ENCODE peak calls at places on chromosome 12, in seven cellular contexts. One of them, this sample, is unnamed.

GRCh38 chr12:128819293-128820144 is 4.2 kb downstream of the SLC15A4 start:
- DNase-seq in fibroblast of lung: no peak
- DNase-seq in tibial artery: no peak
- DNase-seq in upper lobe of right lung: no peak
- DNase-seq in Caco-2: no peak
- DNase-seq in adrenal gland: no peak
- DNase-seq in cardiac muscle cell: no peak
- DNase-seq in this sample: no peak

GRCh38 chr12:113818833-113819232 is 147.3 kb downstream of the RBM19 start:
- DNase-seq in cardiac muscle cell: peak; percentile 46
- DNase-seq in Caco-2: peak; percentile 17
- DNase-seq in fibroblast of lung: no peak
- DNase-seq in adrenal gland: no peak
- DNase-seq in tibial artery: no peak
- DNase-seq in upper lobe of right lung: no peak
- DNase-seq in this sample: no peak

GRCh38 chr12:75568387-75568786 is 57.0 kb upstream of the KRR1 start:
- DNase-seq in fibroblast of lung: peak; percentile 92
- DNase-seq in adrenal gland: no peak
- DNase-seq in tibial artery: no peak
- DNase-seq in Caco-2: no peak
- DNase-seq in cardiac muscle cell: no peak
- DNase-seq in upper lobe of right lung: no peak
- DNase-seq in this sample: no peak

GRCh38 chr12:48972213-48973021 is 882 bp upstream of the WNT10B start:
- DNase-seq in tibial artery: no peak
- DNase-seq in adrenal gland: no peak
- DNase-seq in Caco-2: no peak
- DNase-seq in cardiac muscle cell: no peak
- DNase-seq in fibroblast of lung: peak; percentile 40
- DNase-seq in upper lobe of right lung: no peak
- DNase-seq in this sample: no peak

GRCh38 chr12:49296034-49296835 is 1.3 kb downstream of the PRPH start:
- DNase-seq in cardiac muscle cell: peak; percentile 57
- DNase-seq in upper lobe of right lung: peak; percentile 82
- DNase-seq in adrenal gland: no peak
- DNase-seq in tibial artery: peak; percentile 55
- DNase-seq in Caco-2: peak; percentile 88
- DNase-seq in fibroblast of lung: no peak
- DNase-seq in this sample: peak; percentile 45

GRCh38 chr12:38711055-38711454 is 194.3 kb downstream of the CPNE8 start:
- DNase-seq in upper lobe of right lung: no peak
- DNase-seq in tibial artery: no peak
- DNase-seq in cardiac muscle cell: no peak
- DNase-seq in adrenal gland: no peak
- DNase-seq in Caco-2: peak; percentile 70
- DNase-seq in fibroblast of lung: no peak
- DNase-seq in this sample: no peak

GRCh38 chr12:120914794-120915193 is 10.6 kb upstream of the SPPL3 start:
- DNase-seq in upper lobe of right lung: no peak
- DNase-seq in cardiac muscle cell: no peak
- DNase-seq in tibial artery: no peak
- DNase-seq in Caco-2: no peak
- DNase-seq in adrenal gland: no peak
- DNase-seq in fibroblast of lung: no peak
- DNase-seq in this sample: no peak

GRCh38 chr12:117552971-117553370 is 191.5 kb upstream of the NOS1 start:
- DNase-seq in cardiac muscle cell: no peak
- DNase-seq in adrenal gland: no peak
- DNase-seq in Caco-2: no peak
- DNase-seq in upper lobe of right lung: no peak
- DNase-seq in tibial artery: no peak
- DNase-seq in fibroblast of lung: no peak
- DNase-seq in this sample: no peak

GRCh38 chr12:11071414-11071813 is 9.3 kb upstream of the TAS2R46 start:
- DNase-seq in adrenal gland: no peak
- DNase-seq in Caco-2: no peak
- DNase-seq in fibroblast of lung: no peak
- DNase-seq in cardiac muscle cell: peak; percentile 5
- DNase-seq in upper lobe of right lung: no peak
- DNase-seq in tibial artery: no peak
- DNase-seq in this sample: no peak

GRCh38 chr12:14567311-14568195 is at the start of gene PLBD1:
- DNase-seq in upper lobe of right lung: peak; percentile 91
- DNase-seq in Caco-2: peak; percentile 78
- DNase-seq in cardiac muscle cell: peak; percentile 46
- DNase-seq in tibial artery: peak; percentile 76
- DNase-seq in adrenal gland: peak; percentile 43
- DNase-seq in fibroblast of lung: peak; percentile 50
- DNase-seq in this sample: peak; percentile 90

GRCh38 chr12:30696943-30697342 is 1.3 kb upstream of the IPO8 start:
- DNase-seq in cardiac muscle cell: no peak
- DNase-seq in fibroblast of lung: no peak
- DNase-seq in adrenal gland: no peak
- DNase-seq in tibial artery: no peak
- DNase-seq in upper lobe of right lung: no peak
- DNase-seq in Caco-2: no peak
- DNase-seq in this sample: no peak

GRCh38 chr12:55760663-55761062 is 17.7 kb downstream of the GDF11 start:
- DNase-seq in upper lobe of right lung: no peak
- DNase-seq in fibroblast of lung: no peak
- DNase-seq in adrenal gland: no peak
- DNase-seq in Caco-2: no peak
- DNase-seq in cardiac muscle cell: no peak
- DNase-seq in tibial artery: no peak
- DNase-seq in this sample: no peak

GRCh38 chr12:124543052-124543590 is 24.3 kb downstream of the NCOR2 start:
- DNase-seq in Caco-2: no peak
- DNase-seq in cardiac muscle cell: no peak
- DNase-seq in adrenal gland: no peak
- DNase-seq in fibroblast of lung: no peak
- DNase-seq in tibial artery: no peak
- DNase-seq in upper lobe of right lung: no peak
- DNase-seq in this sample: peak; percentile 70

GRCh38 chr12:68247785-68248184 is 5.6 kb downstream of the IL22 start:
- DNase-seq in tibial artery: no peak
- DNase-seq in cardiac muscle cell: no peak
- DNase-seq in upper lobe of right lung: no peak
- DNase-seq in Caco-2: no peak
- DNase-seq in fibroblast of lung: no peak
- DNase-seq in adrenal gland: no peak
- DNase-seq in this sample: no peak

GRCh38 chr12:97837401-97837800 is 374.8 kb downstream of the RMST start:
- DNase-seq in fibroblast of lung: peak; percentile 43
- DNase-seq in tibial artery: no peak
- DNase-seq in adrenal gland: no peak
- DNase-seq in upper lobe of right lung: no peak
- DNase-seq in Caco-2: peak; percentile 22
- DNase-seq in cardiac muscle cell: no peak
- DNase-seq in this sample: no peak

GRCh38 chr12:52074006-52074405 is 4.2 kb downstream of the ATG101 start:
- DNase-seq in upper lobe of right lung: no peak
- DNase-seq in adrenal gland: peak; percentile 38
- DNase-seq in fibroblast of lung: peak; percentile 28
- DNase-seq in cardiac muscle cell: no peak
- DNase-seq in Caco-2: no peak
- DNase-seq in tibial artery: no peak
- DNase-seq in this sample: peak; percentile 54

GRCh38 chr12:81083906-81084513 is 6.1 kb downstream of the ACSS3 start:
- DNase-seq in adrenal gland: no peak
- DNase-seq in Caco-2: no peak
- DNase-seq in upper lobe of right lung: no peak
- DNase-seq in tibial artery: no peak
- DNase-seq in cardiac muscle cell: no peak
- DNase-seq in fibroblast of lung: no peak
- DNase-seq in this sample: no peak

GRCh38 chr12:88958153-88958552 is 377.9 kb upstream of the KITLG start:
- DNase-seq in Caco-2: no peak
- DNase-seq in upper lobe of right lung: no peak
- DNase-seq in cardiac muscle cell: no peak
- DNase-seq in fibroblast of lung: no peak
- DNase-seq in adrenal gland: no peak
- DNase-seq in tibial artery: no peak
- DNase-seq in this sample: no peak

GRCh38 chr12:101209319-101210302 is at the start of gene SLC5A8:
- DNase-seq in tibial artery: no peak
- DNase-seq in upper lobe of right lung: peak; percentile 72
- DNase-seq in fibroblast of lung: no peak
- DNase-seq in cardiac muscle cell: peak; percentile 31
- DNase-seq in Caco-2: no peak
- DNase-seq in adrenal gland: no peak
- DNase-seq in this sample: peak; percentile 35

GRCh38 chr12:15538881-15539280 is 216.6 kb downstream of the PTPRO start:
- DNase-seq in adrenal gland: no peak
- DNase-seq in fibroblast of lung: no peak
- DNase-seq in upper lobe of right lung: no peak
- DNase-seq in cardiac muscle cell: no peak
- DNase-seq in tibial artery: no peak
- DNase-seq in Caco-2: no peak
- DNase-seq in this sample: no peak

GRCh38 chr12:64304571-64304970 is 82.5 kb upstream of the KICS2 start:
- DNase-seq in fibroblast of lung: no peak
- DNase-seq in tibial artery: no peak
- DNase-seq in adrenal gland: no peak
- DNase-seq in Caco-2: no peak
- DNase-seq in upper lobe of right lung: no peak
- DNase-seq in cardiac muscle cell: no peak
- DNase-seq in this sample: no peak

GRCh38 chr12:109421355-109422087 is 55.6 kb downstream of the KCTD10 start:
- DNase-seq in Caco-2: no peak
- DNase-seq in tibial artery: no peak
- DNase-seq in cardiac muscle cell: no peak
- DNase-seq in upper lobe of right lung: no peak
- DNase-seq in fibroblast of lung: no peak
- DNase-seq in adrenal gland: no peak
- DNase-seq in this sample: no peak

GRCh38 chr12:17928708-17929366 is 161.2 kb downstream of the RERGL start:
- DNase-seq in upper lobe of right lung: no peak
- DNase-seq in fibroblast of lung: peak; percentile 3
- DNase-seq in tibial artery: no peak
- DNase-seq in adrenal gland: no peak
- DNase-seq in cardiac muscle cell: no peak
- DNase-seq in Caco-2: peak; percentile 61
- DNase-seq in this sample: no peak

GRCh38 chr12:109952873-109953272 is 43.3 kb downstream of the GIT2 start:
- DNase-seq in adrenal gland: no peak
- DNase-seq in upper lobe of right lung: no peak
- DNase-seq in Caco-2: no peak
- DNase-seq in fibroblast of lung: no peak
- DNase-seq in tibial artery: no peak
- DNase-seq in cardiac muscle cell: no peak
- DNase-seq in this sample: no peak

GRCh38 chr12:92905811-92906554 is 23.1 kb downstream of the EEA1 start:
- DNase-seq in adrenal gland: no peak
- DNase-seq in upper lobe of right lung: no peak
- DNase-seq in tibial artery: no peak
- DNase-seq in Caco-2: no peak
- DNase-seq in cardiac muscle cell: no peak
- DNase-seq in fibroblast of lung: no peak
- DNase-seq in this sample: no peak

GRCh38 chr12:34288963-34289345 is 266.7 kb downstream of the ALG10 start:
- DNase-seq in upper lobe of right lung: no peak
- DNase-seq in tibial artery: no peak
- DNase-seq in fibroblast of lung: no peak
- DNase-seq in cardiac muscle cell: no peak
- DNase-seq in Caco-2: no peak
- DNase-seq in adrenal gland: peak; percentile 6
- DNase-seq in this sample: no peak

GRCh38 chr12:34291001-34291400 is 268.7 kb downstream of the ALG10 start:
- DNase-seq in upper lobe of right lung: peak; percentile 48
- DNase-seq in Caco-2: no peak
- DNase-seq in fibroblast of lung: no peak
- DNase-seq in adrenal gland: no peak
- DNase-seq in cardiac muscle cell: no peak
- DNase-seq in tibial artery: no peak
- DNase-seq in this sample: peak; percentile 29

GRCh38 chr12:34291426-34291901 is 269.2 kb downstream of the ALG10 start:
- DNase-seq in upper lobe of right lung: no peak
- DNase-seq in fibroblast of lung: no peak
- DNase-seq in cardiac muscle cell: no peak
- DNase-seq in adrenal gland: peak; percentile 10
- DNase-seq in Caco-2: no peak
- DNase-seq in tibial artery: no peak
- DNase-seq in this sample: peak; percentile 18

GRCh38 chr12:34289431-34290190 is 267.3 kb downstream of the ALG10 start:
- DNase-seq in fibroblast of lung: no peak
- DNase-seq in Caco-2: no peak
- DNase-seq in adrenal gland: peak; percentile 6
- DNase-seq in cardiac muscle cell: no peak
- DNase-seq in upper lobe of right lung: peak; percentile 48
- DNase-seq in tibial artery: peak; percentile 55
- DNase-seq in this sample: peak; percentile 30

GRCh38 chr12:34290191-34290995 is 268.1 kb downstream of the ALG10 start:
- DNase-seq in tibial artery: no peak
- DNase-seq in fibroblast of lung: no peak
- DNase-seq in adrenal gland: peak; percentile 4
- DNase-seq in cardiac muscle cell: no peak
- DNase-seq in Caco-2: no peak
- DNase-seq in upper lobe of right lung: peak; percentile 53
- DNase-seq in this sample: no peak
- H3K9me3 ChIP-seq in tibial artery: peaks cover 33% of the 10 kb centered on the region
- H3K9me3 ChIP-seq in fibroblast of lung: no peaks in the 10 kb centered on the region
- H3K9me3 ChIP-seq in adrenal gland: peaks cover 3% of the 10 kb centered on the region
- H3K9me3 ChIP-seq in cardiac muscle cell: no peaks in the 10 kb centered on the region
- H3K9me3 ChIP-seq in Caco-2: peaks cover 37% of the 10 kb centered on the region
- H3K9me3 ChIP-seq in upper lobe of right lung: no peaks in the 10 kb centered on the region
- H3K9me3 ChIP-seq in this sample: no peaks in the 10 kb centered on the region

DNA sequence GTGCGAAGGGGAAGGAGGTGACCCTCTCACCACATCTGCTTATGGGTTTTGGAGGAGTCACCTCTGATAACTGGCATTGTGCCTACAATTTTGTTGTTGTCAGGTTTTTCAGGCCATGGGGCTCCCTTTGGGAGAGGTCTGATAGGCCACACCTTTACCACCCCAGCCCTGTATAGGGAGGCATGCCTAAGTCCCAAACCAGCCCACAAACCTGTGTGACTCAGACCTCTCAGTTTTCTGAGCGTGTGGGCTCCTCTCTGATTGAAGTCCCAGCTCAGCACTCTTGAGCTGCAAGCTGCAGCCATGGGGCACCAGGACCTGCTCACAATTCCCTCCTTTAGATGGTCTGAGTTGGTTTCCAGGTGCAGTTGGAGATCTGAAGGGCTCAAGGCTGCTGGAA is 1429.3 kb upstream of the TMEM132C start:
- DNase-seq in cardiac muscle cell: no peak
- DNase-seq in fibroblast of lung: no peak
- DNase-seq in Caco-2: no peak
- DNase-seq in upper lobe of right lung: no peak
- DNase-seq in tibial artery: no peak
- DNase-seq in adrenal gland: no peak
- DNase-seq in this sample: no peak
- H3K9me3 ChIP-seq in cardiac muscle cell: no peaks in the 10 kb centered on the region
- H3K9me3 ChIP-seq in fibroblast of lung: no peaks in the 10 kb centered on the region
- H3K9me3 ChIP-seq in Caco-2: peaks cover 6% of the 10 kb centered on the region
- H3K9me3 ChIP-seq in upper lobe of right lung: peaks cover 10% of the 10 kb centered on the region
- H3K9me3 ChIP-seq in tibial artery: no peaks in the 10 kb centered on the region
- H3K9me3 ChIP-seq in adrenal gland: peaks cover 7% of the 10 kb centered on the region
- H3K9me3 ChIP-seq in this sample: no peaks in the 10 kb centered on the region

GRCh38 chr12:42584539-42585174 is 4.9 kb downstream of the PRICKLE1 start:
- DNase-seq in upper lobe of right lung: no peak
- DNase-seq in Caco-2: no peak
- DNase-seq in fibroblast of lung: peak; percentile 59
- DNase-seq in cardiac muscle cell: no peak
- DNase-seq in tibial artery: no peak
- DNase-seq in adrenal gland: no peak
- DNase-seq in this sample: no peak
- H3K9me3 ChIP-seq in upper lobe of right lung: no peaks in the 10 kb centered on the region
- H3K9me3 ChIP-seq in Caco-2: no peaks in the 10 kb centered on the region
- H3K9me3 ChIP-seq in fibroblast of lung: no peaks in the 10 kb centered on the region
- H3K9me3 ChIP-seq in cardiac muscle cell: no peaks in the 10 kb centered on the region
- H3K9me3 ChIP-seq in tibial artery: no peaks in the 10 kb centered on the region
- H3K9me3 ChIP-seq in adrenal gland: no peaks in the 10 kb centered on the region
- H3K9me3 ChIP-seq in this sample: no peaks in the 10 kb centered on the region

GRCh38 chr12:94020335-94020734 is 128.0 kb upstream of the PLXNC1 start:
- DNase-seq in fibroblast of lung: peak; percentile 24
- DNase-seq in adrenal gland: no peak
- DNase-seq in upper lobe of right lung: no peak
- DNase-seq in tibial artery: no peak
- DNase-seq in cardiac muscle cell: no peak
- DNase-seq in Caco-2: no peak
- DNase-seq in this sample: no peak
- H3K9me3 ChIP-seq in fibroblast of lung: no peaks in the 10 kb centered on the region
- H3K9me3 ChIP-seq in adrenal gland: peaks cover 10% of the 10 kb centered on the region
- H3K9me3 ChIP-seq in upper lobe of right lung: peaks cover 11% of the 10 kb centered on the region
- H3K9me3 ChIP-seq in tibial artery: peaks cover 25% of the 10 kb centered on the region
- H3K9me3 ChIP-seq in cardiac muscle cell: no peaks in the 10 kb centered on the region
- H3K9me3 ChIP-seq in Caco-2: peaks cover 35% of the 10 kb centered on the region
- H3K9me3 ChIP-seq in this sample: peaks cover 5% of the 10 kb centered on the region

This sample was measured in right cardiac atrium.